ENCODE peak calls at places on chromosomes 16 and 17, in nine cellular contexts. N is CD4-positive, CD25-positive, alpha-beta regulatory T cell; K is A549; J is testis; W is heart left ventricle; Y is GM23248; I is uterus; E is cardiac muscle cell; R is CD8-positive, alpha-beta T cell. P is an unnamed sample. For H3K4me1, the result is how much of the 10 kb centered on the place peaks cover.

GRCh38 chr16:9843424-9844013 is 338.7 kb downstream of the GRIN2A start:
- DNase-seq in I (no peak), Y (peak), J (no peak), W (no peak), K (no peak), R (no peak), E (no peak), N (no peak), P (no peak)

GRCh38 chr17:50865060-50865867 is 890 bp downstream of the TOB1 start:
- DNase-seq in N (peak), R (peak), I (peak), J (peak), Y (peak), K (no peak), W (peak), E (peak), P (no peak)

GRCh38 chr17:82787081-82787848 is 35.4 kb downstream of the TBCD start:
- DNase-seq in K (no peak), I (peak), R (no peak), N (no peak), W (no peak), E (no peak), Y (peak), J (no peak), P (no peak)

GRCh38 chr16:50664270-50664669 is 16.8 kb downstream of the SNX20 start:
- DNase-seq in N (no peak), R (no peak), W (no peak), E (no peak), I (no peak), Y (no peak), J (no peak), K (no peak), P (no peak)

GRCh38 chr16:62068747-62069146 is 32.5 kb upstream of the CDH8 start:
- DNase-seq in K (no peak), Y (peak), N (no peak), J (peak), I (no peak), W (no peak), R (no peak), E (no peak), P (no peak)

GRCh38 chr17:80762076-80762475 is 217.4 kb downstream of the RPTOR start:
- DNase-seq in W (no peak), R (no peak), E (no peak), K (no peak), I (no peak), J (no peak), Y (no peak), N (no peak), P (no peak)

GRCh38 chr16:54303613-54304012 is 17.0 kb upstream of the IRX3 start:
- DNase-seq in I (no peak), J (no peak), Y (no peak), E (no peak), K (no peak), W (no peak), N (no peak), R (no peak), P (no peak)

GRCh38 chr16:83473109-83473508 is 334.7 kb upstream of the HSBP1 start:
- DNase-seq in R (no peak), W (no peak), J (no peak), N (no peak), K (no peak), E (no peak), Y (peak), I (no peak), P (no peak)

GRCh38 chr16:75265911-75266701 is 14.7 kb upstream of the BCAR1 start:
- DNase-seq in E (peak), K (peak), J (peak), I (peak), N (no peak), W (peak), R (no peak), Y (peak), P (no peak)

GRCh38 chr17:60863892-60864673 is 186.4 kb downstream of the BCAS3 start:
- DNase-seq in N (no peak), R (no peak), I (no peak), W (no peak), Y (no peak), K (no peak), E (no peak), J (no peak), P (no peak)

GRCh38 chr17:45646288-45646988 is 137.7 kb upstream of the CRHR1 start:
- DNase-seq in N (no peak), Y (no peak), R (no peak), I (no peak), W (no peak), E (no peak), J (no peak), K (no peak), P (no peak)

GRCh38 chr16:31451201-31451600 is 8.1 kb upstream of the ARMC5 start:
- DNase-seq in Y (no peak), R (no peak), I (no peak), W (no peak), E (no peak), N (no peak), K (no peak), J (peak), P (no peak)

GRCh38 chr16:62225675-62226074 is 189.4 kb upstream of the CDH8 start:
- DNase-seq in Y (peak), N (no peak), K (peak), R (no peak), E (peak), J (peak), W (peak), I (no peak), P (peak)

GRCh38 chr17:77881545-77881944 is 77.0 kb upstream of the TNRC6C start:
- DNase-seq in N (peak), Y (peak), W (peak), I (peak), J (peak), K (no peak), E (no peak), R (peak), P (no peak)
- H3K4me1 ChIP-seq in N (half or more), Y (under half), W (under half), I (under half), J (under half), K (under half), E (under half), R (half or more), P (under half)

GRCh38 chr17:49200423-49201083 is 9.8 kb downstream of the GNGT2 start:
- DNase-seq in Y (no peak), J (no peak), W (no peak), I (no peak), E (no peak), R (no peak), K (no peak), N (no peak), P (no peak)

GRCh38 chr17:49203796-49204195 is 6.6 kb downstream of the GNGT2 start:
- DNase-seq in J (no peak), R (no peak), Y (no peak), E (no peak), K (no peak), W (no peak), N (no peak), I (no peak), P (no peak)

GRCh38 chr17:49198206-49198605 is 12.2 kb downstream of the GNGT2 start:
- DNase-seq in R (no peak), N (no peak), E (no peak), I (no peak), W (no peak), Y (no peak), J (no peak), K (no peak), P (no peak)

GRCh38 chr17:49204521-49204920 is 5.9 kb downstream of the GNGT2 start:
- DNase-seq in E (no peak), K (no peak), Y (peak), J (no peak), R (no peak), W (no peak), I (no peak), N (no peak), P (no peak)

GRCh38 chr17:49201481-49201927 is 8.9 kb downstream of the GNGT2 start:
- DNase-seq in R (no peak), E (no peak), N (no peak), Y (peak), I (no peak), J (no peak), W (no peak), K (no peak), P (no peak)
- H3K27ac ChIP-seq in R (no peak), E (no peak), N (no peak), Y (no peak), I (no peak), J (no peak), W (peak), K (no peak), P (no peak)

GRCh38 chr17:8123695-8124349 is at the start of gene HES7:
- DNase-seq in Y (peak), K (no peak), N (no peak), I (no peak), J (no peak), W (no peak), R (peak), E (peak), P (no peak)

GRCh38 chr17:8122391-8122922 is 1.4 kb downstream of the HES7 start:
- DNase-seq in W (no peak), R (no peak), E (peak), Y (peak), I (no peak), K (no peak), J (no peak), N (no peak), P (no peak)

GRCh38 chr17:8121531-8122390 is 2.1 kb downstream of the HES7 start:
- DNase-seq in W (peak), J (peak), E (peak), K (peak), R (peak), Y (peak), I (peak), N (no peak), P (no peak)

GRCh38 chr17:8124350-8125195 is 667 bp upstream of the HES7 start:
- DNase-seq in Y (peak), W (no peak), K (no peak), J (no peak), E (peak), R (peak), I (no peak), N (no peak), P (no peak)

DNA sequence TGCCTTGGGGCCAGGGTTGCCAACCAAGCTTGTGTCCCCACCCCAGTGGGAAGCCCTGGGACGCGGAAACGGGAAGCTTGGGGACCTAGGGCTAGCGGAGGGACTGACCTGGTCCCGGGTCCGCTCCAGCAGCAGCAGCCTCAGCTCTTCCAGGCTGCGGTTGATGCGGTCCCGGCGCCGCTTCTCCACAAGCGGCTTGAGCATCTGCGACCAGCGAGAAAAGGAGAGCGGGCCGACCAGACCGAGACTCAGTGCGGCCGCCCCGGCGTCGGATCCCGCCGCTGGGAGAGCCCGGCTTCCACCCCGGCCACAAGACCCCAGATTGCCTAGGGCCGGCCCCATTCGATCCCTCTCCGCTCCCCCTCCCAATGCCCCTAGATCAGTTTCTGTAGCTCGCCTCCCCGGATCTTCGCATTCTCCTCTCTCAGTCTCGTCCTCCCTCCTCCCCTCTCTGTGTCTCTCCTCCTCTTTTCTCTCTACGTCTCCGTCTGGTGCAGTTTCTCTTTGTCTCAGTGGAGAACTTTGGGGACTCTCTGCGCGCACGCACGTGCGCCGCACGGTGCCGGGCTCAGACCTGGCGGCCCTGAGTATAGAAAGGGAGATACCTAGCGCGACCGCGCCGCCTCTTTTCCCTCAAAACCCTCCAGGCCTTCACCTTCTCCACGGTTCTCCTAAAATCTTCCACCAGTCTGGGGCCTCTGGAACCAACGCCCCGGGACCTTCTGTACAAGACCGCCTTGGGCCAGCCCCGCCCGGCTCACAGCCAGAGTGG is 797 bp downstream of the HES7 start:
- DNase-seq in I (no peak), J (no peak), E (peak), N (no peak), W (no peak), Y (peak), K (peak), R (peak), P (no peak)
- H3K4me1 ChIP-seq in I (under half), J (under half), E (under half), N (half or more), W (half or more), Y (under half), K (under half), R (half or more), P (under half)

DNA sequence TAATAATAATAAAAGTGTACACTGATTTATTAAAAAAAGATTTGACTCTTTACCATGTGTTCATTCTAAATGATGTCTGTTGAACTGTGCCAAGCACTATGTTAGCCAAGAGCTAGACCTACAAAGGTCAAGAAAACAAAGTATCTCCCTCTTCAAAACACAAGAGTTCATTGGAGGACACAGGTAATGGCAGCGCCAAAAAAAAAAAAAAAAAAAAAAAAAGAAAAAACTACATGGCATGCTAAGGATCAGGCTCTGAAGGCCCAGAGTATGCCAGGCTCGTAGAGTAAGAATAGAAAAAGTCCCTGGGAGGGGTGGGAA is 35.2 kb downstream of the CYTH1 start:
- DNase-seq in K (no peak), W (no peak), Y (no peak), N (no peak), J (no peak), I (no peak), R (no peak), E (no peak), P (no peak)
- H3K27ac ChIP-seq in K (no peak), W (peak), Y (peak), N (peak), J (no peak), I (peak), R (no peak), E (no peak), P (no peak)